ENCODE peak calls at places on chromosomes 4 and X, in six cellular contexts. S, G, R, V, Z and C are unnamed samples.

GRCh38 chr4:86233681-86234080 is 126.2 kb downstream of the MAPK10 start:
- DNase-seq in Z (no peak), R (no peak), S (no peak), V (no peak), G (peak), C (no peak)

GRCh38 chr4:15144249-15144966 is 142.1 kb downstream of the CPEB2 start:
- DNase-seq in S (no peak), G (no peak), Z (no peak), V (no peak), R (no peak), C (no peak)

GRCh38 chrX:130793966-130794365 is 109.0 kb downstream of the ENOX2 start:
- DNase-seq in G (no peak), R (no peak), S (no peak), V (no peak), Z (no peak), C (no peak)

GRCh38 chrX:113741744-113742143 is 842.1 kb upstream of the HTR2C start:
- DNase-seq in V (no peak), Z (no peak), S (no peak), R (no peak), G (peak), C (peak)

GRCh38 chr4:185424905-185425599 is 712 bp downstream of the UFSP2 start:
- DNase-seq in Z (no peak), S (no peak), G (no peak), R (no peak), V (no peak), C (peak)

GRCh38 chrX:17567173-17567572 is 170.1 kb upstream of the SCML1 start:
- DNase-seq in Z (no peak), V (no peak), G (no peak), S (no peak), R (no peak), C (no peak)

GRCh38 chr4:185411833-185412232 is 13.9 kb downstream of the UFSP2 start:
- DNase-seq in Z (no peak), G (no peak), S (no peak), V (no peak), R (no peak), C (no peak)

GRCh38 chr4:120877021-120877420 is 45.5 kb downstream of the PRDM5 start:
- DNase-seq in Z (no peak), V (no peak), G (no peak), R (no peak), S (no peak), C (no peak)

GRCh38 chr4:3607690-3608514 is 75.7 kb upstream of the LRPAP1 start:
- DNase-seq in S (no peak), G (no peak), Z (no peak), R (no peak), V (no peak), C (no peak)

GRCh38 chr4:42428036-42428435 is 30.7 kb downstream of the SHISA3 start:
- DNase-seq in Z (no peak), R (no peak), S (no peak), V (no peak), G (no peak), C (no peak)

GRCh38 chr4:213971-214370 is 89.7 kb downstream of the ZNF718 start:
- DNase-seq in G (no peak), Z (no peak), R (no peak), V (no peak), S (no peak), C (no peak)

GRCh38 chr4:76905521-76905920 is 7.6 kb upstream of the SOWAHB start:
- DNase-seq in V (no peak), S (no peak), G (peak), R (no peak), Z (no peak), C (no peak)

GRCh38 chr4:38021751-38022150 is 61.6 kb downstream of the PTTG2 start:
- DNase-seq in V (no peak), R (no peak), S (no peak), Z (no peak), G (no peak), C (no peak)

GRCh38 chrX:103329991-103330390 is at the start of gene TCEAL7:
- DNase-seq in G (peak), V (no peak), Z (no peak), S (peak), R (no peak), C (no peak)

GRCh38 chrX:18949902-18950301 is 34.0 kb downstream of the PHKA2 start:
- DNase-seq in V (no peak), G (no peak), Z (peak), S (no peak), R (no peak), C (no peak)